ENCODE peak calls at places on chromosome 16, in four cellular contexts. One of them, this sample, is unnamed.

GRCh38 chr16:55641430-55642056 is 14.2 kb upstream of the SLC6A2 start:
- DNase-seq in thoracic aorta: no peak
- DNase-seq in CD8-positive, alpha-beta T cell: no peak
- DNase-seq in CD4-positive, alpha-beta T cell: no peak
- DNase-seq in this sample: no peak

GRCh38 chr16:65634291-65634690 is 512.4 kb upstream of the CDH11 start:
- DNase-seq in thoracic aorta: no peak
- DNase-seq in CD8-positive, alpha-beta T cell: no peak
- DNase-seq in CD4-positive, alpha-beta T cell: no peak
- DNase-seq in this sample: no peak

GRCh38 chr16:10584956-10585561 is 4.7 kb upstream of the EMP2 start:
- DNase-seq in thoracic aorta: no peak
- DNase-seq in CD8-positive, alpha-beta T cell: no peak
- DNase-seq in CD4-positive, alpha-beta T cell: no peak
- DNase-seq in this sample: no peak

GRCh38 chr16:27617678-27618077 is 67.7 kb downstream of the KATNIP start:
- DNase-seq in thoracic aorta: no peak
- DNase-seq in CD8-positive, alpha-beta T cell: no peak
- DNase-seq in CD4-positive, alpha-beta T cell: no peak
- DNase-seq in this sample: no peak

GRCh38 chr16:30104492-30104891 is 8.5 kb upstream of the YPEL3 start:
- DNase-seq in thoracic aorta: no peak
- DNase-seq in CD8-positive, alpha-beta T cell: no peak
- DNase-seq in CD4-positive, alpha-beta T cell: no peak
- DNase-seq in this sample: no peak

GRCh38 chr16:22189473-22190168 is 16.5 kb upstream of the EEF2K start:
- DNase-seq in thoracic aorta: no peak
- DNase-seq in CD8-positive, alpha-beta T cell: peak; percentile 93
- DNase-seq in CD4-positive, alpha-beta T cell: no peak
- DNase-seq in this sample: no peak

GRCh38 chr16:57572978-57573733 is 30.7 kb downstream of the ADGRG5 start:
- DNase-seq in thoracic aorta: no peak
- DNase-seq in CD8-positive, alpha-beta T cell: no peak
- DNase-seq in CD4-positive, alpha-beta T cell: no peak
- DNase-seq in this sample: no peak

GRCh38 chr16:89190150-89190958 is 10.0 kb downstream of the SLC22A31 start:
- DNase-seq in thoracic aorta: no peak
- DNase-seq in CD8-positive, alpha-beta T cell: no peak
- DNase-seq in CD4-positive, alpha-beta T cell: no peak
- DNase-seq in this sample: no peak

GRCh38 chr16:71628810-71629209 is 2.8 kb downstream of the MARVELD3 start:
- DNase-seq in thoracic aorta: no peak
- DNase-seq in CD8-positive, alpha-beta T cell: no peak
- DNase-seq in CD4-positive, alpha-beta T cell: no peak
- DNase-seq in this sample: no peak

GRCh38 chr16:80938035-80938927 is 68.4 kb downstream of the CMC2 start:
- DNase-seq in thoracic aorta: peak; percentile 24
- DNase-seq in CD8-positive, alpha-beta T cell: no peak
- DNase-seq in CD4-positive, alpha-beta T cell: no peak
- DNase-seq in this sample: no peak

GRCh38 chr16:69057400-69058378 is 47.8 kb upstream of the HAS3 start:
- DNase-seq in thoracic aorta: no peak
- DNase-seq in CD8-positive, alpha-beta T cell: no peak
- DNase-seq in CD4-positive, alpha-beta T cell: no peak
- DNase-seq in this sample: no peak

GRCh38 chr16:56936491-56936890 is 4.5 kb downstream of the HERPUD1 start:
- DNase-seq in thoracic aorta: no peak
- DNase-seq in CD8-positive, alpha-beta T cell: no peak
- DNase-seq in CD4-positive, alpha-beta T cell: no peak
- DNase-seq in this sample: no peak

GRCh38 chr16:28989363-28989762 is 4.5 kb downstream of the LAT start:
- DNase-seq in thoracic aorta: no peak
- DNase-seq in CD8-positive, alpha-beta T cell: no peak
- DNase-seq in CD4-positive, alpha-beta T cell: no peak
- DNase-seq in this sample: no peak

GRCh38 chr16:80914379-80915078 is 92.2 kb downstream of the CMC2 start:
- DNase-seq in thoracic aorta: no peak
- DNase-seq in CD8-positive, alpha-beta T cell: no peak
- DNase-seq in CD4-positive, alpha-beta T cell: no peak
- DNase-seq in this sample: no peak

GRCh38 chr16:50245417-50246298 is 20.7 kb upstream of the ADCY7 start:
- DNase-seq in thoracic aorta: no peak
- DNase-seq in CD8-positive, alpha-beta T cell: peak; percentile 69
- DNase-seq in CD4-positive, alpha-beta T cell: no peak
- DNase-seq in this sample: no peak

GRCh38 chr16:63018581-63019223 is 982.5 kb upstream of the CDH8 start:
- DNase-seq in thoracic aorta: no peak
- DNase-seq in CD8-positive, alpha-beta T cell: no peak
- DNase-seq in CD4-positive, alpha-beta T cell: no peak
- DNase-seq in this sample: no peak

GRCh38 chr16:87416826-87417471 is 24.8 kb downstream of the MAP1LC3B start:
- DNase-seq in thoracic aorta: no peak
- DNase-seq in CD8-positive, alpha-beta T cell: no peak
- DNase-seq in CD4-positive, alpha-beta T cell: no peak
- DNase-seq in this sample: no peak

GRCh38 chr16:88790312-88791150 is 5.5 kb upstream of the PIEZO1 start:
- DNase-seq in thoracic aorta: no peak
- DNase-seq in CD8-positive, alpha-beta T cell: peak; percentile 79
- DNase-seq in CD4-positive, alpha-beta T cell: peak; percentile 40
- DNase-seq in this sample: no peak

GRCh38 chr16:69595127-69596036 is 29.6 kb downstream of the NFAT5 start:
- DNase-seq in thoracic aorta: no peak
- DNase-seq in CD8-positive, alpha-beta T cell: no peak
- DNase-seq in CD4-positive, alpha-beta T cell: no peak
- DNase-seq in this sample: no peak

GRCh38 chr16:69241911-69242310 is 54.9 kb downstream of the SNTB2 start:
- DNase-seq in thoracic aorta: no peak
- DNase-seq in CD8-positive, alpha-beta T cell: no peak
- DNase-seq in CD4-positive, alpha-beta T cell: no peak
- DNase-seq in this sample: no peak

GRCh38 chr16:49608801-49609200 is 235.2 kb downstream of the C16orf78 start:
- DNase-seq in thoracic aorta: no peak
- DNase-seq in CD8-positive, alpha-beta T cell: no peak
- DNase-seq in CD4-positive, alpha-beta T cell: no peak
- DNase-seq in this sample: peak; percentile 17

GRCh38 chr16:67294927-67295326 is 15.6 kb downstream of the PLEKHG4 start:
- DNase-seq in thoracic aorta: no peak
- DNase-seq in CD8-positive, alpha-beta T cell: no peak
- DNase-seq in CD4-positive, alpha-beta T cell: no peak
- DNase-seq in this sample: no peak

GRCh38 chr16:14489460-14489859 is 140.6 kb downstream of the PARN start:
- DNase-seq in thoracic aorta: no peak
- DNase-seq in CD8-positive, alpha-beta T cell: no peak
- DNase-seq in CD4-positive, alpha-beta T cell: no peak
- DNase-seq in this sample: no peak

DNA sequence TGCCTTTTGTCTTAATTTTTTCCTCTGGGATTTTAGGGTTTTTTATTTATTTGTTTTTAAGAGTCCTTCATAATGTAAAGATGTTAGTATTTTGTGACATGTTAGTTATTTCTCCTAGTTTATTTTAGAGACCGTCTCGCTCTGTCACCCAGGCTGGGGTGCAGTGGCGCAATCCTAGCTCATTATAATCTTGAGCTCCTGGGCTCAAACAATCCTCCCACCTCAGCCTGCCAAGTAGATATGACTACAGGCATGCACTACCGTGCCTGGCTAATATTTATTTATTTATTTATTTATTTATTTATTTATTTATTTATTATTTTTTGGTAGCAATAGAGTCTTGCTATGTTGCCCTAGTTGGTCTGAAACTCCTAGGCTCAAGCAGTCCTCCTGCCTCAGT is 37.4 kb upstream of the ARHGAP17 start:
- DNase-seq in thoracic aorta: no peak
- DNase-seq in CD8-positive, alpha-beta T cell: no peak
- DNase-seq in CD4-positive, alpha-beta T cell: no peak
- DNase-seq in this sample: no peak
- H3K27ac ChIP-seq in thoracic aorta: peak overlapping the region; percentile 78
- H3K27ac ChIP-seq in CD8-positive, alpha-beta T cell: no peak overlapping the region
- H3K27ac ChIP-seq in CD4-positive, alpha-beta T cell: no peak overlapping the region
- H3K27ac ChIP-seq in this sample: no peak overlapping the region

DNA sequence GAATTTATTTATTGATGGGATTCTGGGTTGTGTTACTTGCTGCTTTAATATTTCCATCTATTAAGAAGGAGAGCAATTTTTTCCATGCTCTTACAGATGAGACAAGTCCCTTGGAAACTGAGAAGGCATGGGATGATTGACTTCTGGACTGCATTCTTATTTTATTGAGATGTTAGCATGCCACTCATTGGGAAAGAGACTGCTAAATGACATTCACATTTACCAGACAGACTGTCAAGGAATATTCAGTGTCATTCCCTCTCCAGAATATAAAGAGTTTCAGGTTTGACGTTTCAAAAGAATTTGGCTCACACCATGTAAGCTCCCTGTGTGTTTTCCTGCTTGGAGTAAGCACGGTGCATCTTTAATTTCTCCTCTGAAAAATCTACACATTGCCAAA is 1565.2 kb upstream of the GOT2 start:
- DNase-seq in thoracic aorta: no peak
- DNase-seq in CD8-positive, alpha-beta T cell: no peak
- DNase-seq in CD4-positive, alpha-beta T cell: no peak
- DNase-seq in this sample: no peak
- H3K27ac ChIP-seq in thoracic aorta: no peak overlapping the region
- H3K27ac ChIP-seq in CD8-positive, alpha-beta T cell: no peak overlapping the region
- H3K27ac ChIP-seq in CD4-positive, alpha-beta T cell: no peak overlapping the region
- H3K27ac ChIP-seq in this sample: no peak overlapping the region

DNA sequence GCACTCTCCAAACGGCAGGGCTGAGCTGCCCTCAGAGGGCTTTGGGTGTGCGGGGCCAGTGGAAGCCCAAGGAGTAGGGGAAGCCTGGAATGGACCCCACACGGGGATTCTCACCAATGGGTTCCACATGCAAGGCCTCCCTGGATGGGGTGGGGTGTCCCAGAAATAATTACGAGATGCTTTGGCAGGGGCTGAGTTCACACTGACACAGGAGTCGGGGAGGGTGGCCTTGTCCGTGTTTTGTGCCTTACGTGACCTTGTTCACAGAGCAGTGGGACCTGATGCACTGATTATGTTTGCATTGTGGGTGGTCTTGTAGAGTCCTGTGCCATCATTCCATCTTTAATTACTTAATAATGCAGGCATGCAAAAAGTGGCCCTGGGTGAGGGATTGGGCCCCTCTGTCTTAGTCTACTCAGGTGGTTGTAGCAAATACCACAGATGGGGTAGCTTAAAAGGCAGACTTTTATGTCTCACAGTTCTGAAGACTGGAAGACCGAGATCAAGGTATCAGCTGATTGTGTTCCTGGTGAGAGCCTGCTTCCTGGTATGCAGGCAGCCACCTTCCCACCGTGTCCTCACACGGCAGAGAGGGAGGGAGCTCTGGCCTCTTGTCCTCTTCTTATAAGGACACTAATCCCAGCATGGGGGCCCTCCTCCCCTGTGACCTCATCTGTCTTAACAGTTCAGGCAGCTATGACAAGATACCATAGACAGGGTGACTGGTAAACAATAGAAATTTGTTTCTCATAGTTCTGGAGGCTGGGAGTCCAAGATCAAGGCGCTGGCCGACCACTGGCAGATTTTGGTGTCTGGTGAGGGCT is 239.4 kb downstream of the IRF8 start:
- DNase-seq in thoracic aorta: no peak
- DNase-seq in CD8-positive, alpha-beta T cell: no peak
- DNase-seq in CD4-positive, alpha-beta T cell: no peak
- DNase-seq in this sample: no peak
- H3K27ac ChIP-seq in thoracic aorta: no peak overlapping the region
- H3K27ac ChIP-seq in CD8-positive, alpha-beta T cell: no peak overlapping the region
- H3K27ac ChIP-seq in CD4-positive, alpha-beta T cell: no peak overlapping the region
- H3K27ac ChIP-seq in this sample: no peak overlapping the region

GRCh38 chr16:1095450-1096163 is 437 bp downstream of the C1QTNF8 start:
- DNase-seq in thoracic aorta: no peak
- DNase-seq in CD8-positive, alpha-beta T cell: no peak
- DNase-seq in CD4-positive, alpha-beta T cell: no peak
- DNase-seq in this sample: no peak
- H3K27ac ChIP-seq in thoracic aorta: peak overlapping the region; percentile 91
- H3K27ac ChIP-seq in CD8-positive, alpha-beta T cell: no peak overlapping the region
- H3K27ac ChIP-seq in CD4-positive, alpha-beta T cell: no peak overlapping the region
- H3K27ac ChIP-seq in this sample: no peak overlapping the region

GRCh38 chr16:77596243-77596642 is 126.1 kb upstream of the NUDT7 start:
- DNase-seq in thoracic aorta: no peak
- DNase-seq in CD8-positive, alpha-beta T cell: no peak
- DNase-seq in CD4-positive, alpha-beta T cell: no peak
- DNase-seq in this sample: no peak

GRCh38 chr16:77594798-77595625 is 127.3 kb upstream of the NUDT7 start:
- DNase-seq in thoracic aorta: no peak
- DNase-seq in CD8-positive, alpha-beta T cell: no peak
- DNase-seq in CD4-positive, alpha-beta T cell: no peak
- DNase-seq in this sample: no peak

GRCh38 chr16:77592021-77592420 is 130.3 kb upstream of the NUDT7 start:
- DNase-seq in thoracic aorta: no peak
- DNase-seq in CD8-positive, alpha-beta T cell: no peak
- DNase-seq in CD4-positive, alpha-beta T cell: no peak
- DNase-seq in this sample: no peak

GRCh38 chr16:77591347-77591746 is 131.0 kb upstream of the NUDT7 start:
- DNase-seq in thoracic aorta: no peak
- DNase-seq in CD8-positive, alpha-beta T cell: no peak
- DNase-seq in CD4-positive, alpha-beta T cell: no peak
- DNase-seq in this sample: no peak

DNA sequence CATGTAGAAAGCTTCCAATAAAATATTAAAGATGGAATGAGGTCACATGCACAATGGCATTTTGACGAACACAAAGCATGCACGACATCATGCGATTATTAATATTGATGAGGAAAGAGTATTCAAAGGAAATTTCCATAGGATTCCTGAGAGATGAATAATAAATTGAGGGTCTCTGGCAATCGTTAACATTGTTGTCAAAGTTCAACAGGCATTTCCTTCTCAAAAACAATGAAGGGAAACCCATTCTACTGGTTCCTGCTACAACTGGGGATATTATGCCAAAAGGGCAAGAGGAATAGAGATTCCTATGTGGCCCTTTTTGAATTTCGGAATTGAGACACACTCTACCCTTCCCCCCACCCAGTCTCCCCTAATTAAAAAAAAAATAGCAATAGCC is 128.3 kb upstream of the NUDT7 start:
- DNase-seq in thoracic aorta: no peak
- DNase-seq in CD8-positive, alpha-beta T cell: no peak
- DNase-seq in CD4-positive, alpha-beta T cell: no peak
- DNase-seq in this sample: no peak
- H3K27ac ChIP-seq in thoracic aorta: no peak overlapping the region
- H3K27ac ChIP-seq in CD8-positive, alpha-beta T cell: no peak overlapping the region
- H3K27ac ChIP-seq in CD4-positive, alpha-beta T cell: no peak overlapping the region
- H3K27ac ChIP-seq in this sample: no peak overlapping the region

GRCh38 chr16:83402969-83403368 is 404.8 kb upstream of the HSBP1 start:
- DNase-seq in thoracic aorta: no peak
- DNase-seq in CD8-positive, alpha-beta T cell: no peak
- DNase-seq in CD4-positive, alpha-beta T cell: no peak
- DNase-seq in this sample: no peak
- H3K27ac ChIP-seq in thoracic aorta: no peak overlapping the region
- H3K27ac ChIP-seq in CD8-positive, alpha-beta T cell: no peak overlapping the region
- H3K27ac ChIP-seq in CD4-positive, alpha-beta T cell: no peak overlapping the region
- H3K27ac ChIP-seq in this sample: no peak overlapping the region